ENCODE peak calls at places on chromosomes 16 and 17, in nine cellular contexts. One of them, this sample, is unnamed.

GRCh38 chr16:57422026-57422944 is 17.7 kb downstream of the CCL17 start:
- DNase-seq in lower leg skin: no peak
- DNase-seq in WTC11: peak
- DNase-seq in ascending aorta: no peak
- DNase-seq in tibial nerve: peak
- DNase-seq in H9: peak
- DNase-seq in body of pancreas: peak
- DNase-seq in lung: no peak
- DNase-seq in left lung: no peak
- DNase-seq in this sample: peak

GRCh38 chr16:71792176-71792575 is 16.5 kb downstream of the AP1G1 start:
- DNase-seq in lung: no peak
- DNase-seq in H9: no peak
- DNase-seq in WTC11: no peak
- DNase-seq in body of pancreas: no peak
- DNase-seq in left lung: no peak
- DNase-seq in lower leg skin: no peak
- DNase-seq in tibial nerve: no peak
- DNase-seq in ascending aorta: no peak
- DNase-seq in this sample: no peak

GRCh38 chr16:10754941-10755340 is 11.3 kb downstream of the NUBP1 start:
- DNase-seq in ascending aorta: no peak
- DNase-seq in left lung: no peak
- DNase-seq in body of pancreas: no peak
- DNase-seq in lung: no peak
- DNase-seq in WTC11: no peak
- DNase-seq in H9: no peak
- DNase-seq in lower leg skin: no peak
- DNase-seq in tibial nerve: no peak
- DNase-seq in this sample: no peak

GRCh38 chr17:42565523-42566214 is 1.2 kb upstream of the MLX start:
- DNase-seq in body of pancreas: no peak
- DNase-seq in left lung: no peak
- DNase-seq in lung: no peak
- DNase-seq in lower leg skin: no peak
- DNase-seq in tibial nerve: no peak
- DNase-seq in H9: no peak
- DNase-seq in ascending aorta: no peak
- DNase-seq in WTC11: no peak
- DNase-seq in this sample: no peak

GRCh38 chr16:70686376-70687171 is 721 bp upstream of the MTSS2 start:
- DNase-seq in WTC11: no peak
- DNase-seq in tibial nerve: no peak
- DNase-seq in lung: no peak
- DNase-seq in H9: no peak
- DNase-seq in left lung: peak
- DNase-seq in lower leg skin: no peak
- DNase-seq in ascending aorta: no peak
- DNase-seq in body of pancreas: no peak
- DNase-seq in this sample: no peak

GRCh38 chr16:10866196-10866976 is 10.6 kb upstream of the CIITA start:
- DNase-seq in lung: no peak
- DNase-seq in left lung: no peak
- DNase-seq in body of pancreas: no peak
- DNase-seq in ascending aorta: no peak
- DNase-seq in tibial nerve: no peak
- DNase-seq in WTC11: no peak
- DNase-seq in lower leg skin: no peak
- DNase-seq in H9: no peak
- DNase-seq in this sample: peak

GRCh38 chr16:15907863-15908478 is 19.6 kb upstream of the CEP20 start:
- DNase-seq in lower leg skin: no peak
- DNase-seq in ascending aorta: no peak
- DNase-seq in tibial nerve: no peak
- DNase-seq in WTC11: peak
- DNase-seq in left lung: no peak
- DNase-seq in body of pancreas: no peak
- DNase-seq in lung: peak
- DNase-seq in H9: peak
- DNase-seq in this sample: no peak

GRCh38 chr16:73713301-73713700 is 583.3 kb upstream of the PSMD7 start:
- DNase-seq in body of pancreas: no peak
- DNase-seq in WTC11: no peak
- DNase-seq in H9: no peak
- DNase-seq in tibial nerve: no peak
- DNase-seq in ascending aorta: no peak
- DNase-seq in lower leg skin: no peak
- DNase-seq in left lung: no peak
- DNase-seq in lung: no peak
- DNase-seq in this sample: peak

GRCh38 chr17:18981642-18982424 is 22.7 kb downstream of the FAM83G start:
- DNase-seq in WTC11: no peak
- DNase-seq in ascending aorta: no peak
- DNase-seq in H9: no peak
- DNase-seq in lower leg skin: no peak
- DNase-seq in lung: no peak
- DNase-seq in left lung: peak
- DNase-seq in body of pancreas: peak
- DNase-seq in tibial nerve: no peak
- DNase-seq in this sample: no peak

GRCh38 chr16:46728804-46729203 is 19.3 kb downstream of the MYLK3 start:
- DNase-seq in H9: no peak
- DNase-seq in WTC11: no peak
- DNase-seq in tibial nerve: no peak
- DNase-seq in left lung: no peak
- DNase-seq in lower leg skin: peak
- DNase-seq in body of pancreas: no peak
- DNase-seq in ascending aorta: no peak
- DNase-seq in lung: no peak
- DNase-seq in this sample: no peak
- TF ChIP-seq CTCF in H9: no peak
- TF ChIP-seq CTCF in WTC11: no peak
- TF ChIP-seq CTCF in tibial nerve: no peak
- TF ChIP-seq CTCF in left lung: no peak
- TF ChIP-seq CTCF in lower leg skin: no peak
- TF ChIP-seq CTCF in body of pancreas: no peak
- TF ChIP-seq CTCF in ascending aorta: no peak
- TF ChIP-seq CTCF in lung: no peak
- TF ChIP-seq CTCF in this sample: no peak

DNA sequence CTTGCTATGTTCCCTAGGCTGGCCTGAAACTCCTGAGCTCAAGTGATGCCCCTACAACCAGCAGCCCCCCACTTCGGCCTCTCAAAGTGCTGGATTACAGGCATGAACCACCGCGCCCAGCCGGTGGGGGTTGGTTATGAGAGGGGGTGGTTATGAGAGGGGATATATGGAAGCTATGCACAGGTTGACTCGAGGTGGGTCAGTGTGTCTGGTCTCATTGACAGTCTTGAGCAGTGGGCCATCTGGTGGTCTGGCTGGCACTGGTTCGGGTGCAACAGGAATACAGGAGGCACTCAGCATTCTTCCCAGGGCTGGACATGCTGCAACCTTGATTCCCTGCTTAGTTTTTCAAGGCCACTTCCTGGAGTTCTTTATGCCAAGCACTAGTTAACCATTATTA is 5.6 kb upstream of the STX1B start:
- DNase-seq in left lung: no peak
- DNase-seq in tibial nerve: no peak
- DNase-seq in H9: no peak
- DNase-seq in ascending aorta: no peak
- DNase-seq in lower leg skin: no peak
- DNase-seq in lung: no peak
- DNase-seq in body of pancreas: peak
- DNase-seq in WTC11: no peak
- DNase-seq in this sample: no peak
- TF ChIP-seq CTCF in left lung: no peak
- TF ChIP-seq CTCF in tibial nerve: no peak
- TF ChIP-seq CTCF in H9: peak
- TF ChIP-seq CTCF in ascending aorta: no peak
- TF ChIP-seq CTCF in lower leg skin: no peak
- TF ChIP-seq CTCF in lung: no peak
- TF ChIP-seq CTCF in body of pancreas: no peak
- TF ChIP-seq CTCF in WTC11: no peak
- TF ChIP-seq CTCF in this sample: no peak

GRCh38 chr16:18805257-18805773 is 4.0 kb upstream of the ARL6IP1 start:
- DNase-seq in lower leg skin: no peak
- DNase-seq in lung: no peak
- DNase-seq in left lung: no peak
- DNase-seq in H9: no peak
- DNase-seq in body of pancreas: no peak
- DNase-seq in ascending aorta: no peak
- DNase-seq in tibial nerve: no peak
- DNase-seq in WTC11: no peak
- DNase-seq in this sample: no peak
- TF ChIP-seq CTCF in lower leg skin: no peak
- TF ChIP-seq CTCF in lung: no peak
- TF ChIP-seq CTCF in left lung: no peak
- TF ChIP-seq CTCF in H9: no peak
- TF ChIP-seq CTCF in body of pancreas: no peak
- TF ChIP-seq CTCF in ascending aorta: no peak
- TF ChIP-seq CTCF in tibial nerve: no peak
- TF ChIP-seq CTCF in WTC11: no peak
- TF ChIP-seq CTCF in this sample: no peak

DNA sequence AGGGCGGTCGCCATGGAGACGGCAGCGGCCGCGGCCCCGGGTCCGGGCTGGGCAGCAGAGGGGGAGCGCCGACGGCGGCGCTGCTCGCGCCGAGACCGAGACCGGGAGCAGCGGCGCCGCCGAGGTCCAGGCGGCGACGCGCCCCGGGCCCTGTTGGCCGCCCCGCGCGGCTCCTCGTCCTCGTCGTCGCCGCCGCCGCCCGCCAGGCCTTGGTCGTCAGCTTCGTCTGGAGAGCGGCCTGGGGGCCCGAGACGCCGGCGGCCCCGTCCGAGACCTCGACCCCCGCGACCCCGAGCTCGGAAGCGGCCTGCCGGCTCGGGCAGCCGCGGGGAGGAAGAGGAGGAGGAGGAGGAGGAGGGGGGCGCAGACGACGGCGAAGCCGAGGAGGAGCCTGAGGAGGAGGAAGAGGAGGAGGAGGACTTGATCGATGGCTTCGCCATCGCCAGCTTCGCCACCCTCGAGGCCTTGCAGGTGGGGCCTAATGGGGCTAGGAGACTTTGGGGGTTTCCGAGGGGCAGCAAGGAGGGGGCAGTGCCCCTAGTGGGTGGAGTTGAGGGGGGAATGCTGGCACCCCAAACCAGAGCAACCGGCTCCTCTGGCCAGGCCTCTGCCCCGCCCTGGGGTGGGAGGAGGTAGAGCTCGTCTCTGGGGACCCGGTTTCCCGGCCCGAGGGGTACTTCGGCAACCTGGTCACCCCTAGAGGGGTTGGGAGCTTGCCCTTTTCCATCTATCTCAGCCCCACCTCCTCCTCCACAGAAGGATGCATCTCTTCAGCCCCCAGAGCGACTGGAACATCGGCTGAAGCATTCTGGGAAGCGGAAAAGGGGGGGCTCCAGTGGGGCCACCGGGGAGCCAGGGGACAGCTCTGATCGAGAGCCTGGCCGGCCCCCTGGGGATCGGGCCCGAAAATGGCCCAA is 1.5 kb downstream of the FBRS start:
- DNase-seq in ascending aorta: no peak
- DNase-seq in body of pancreas: peak
- DNase-seq in WTC11: no peak
- DNase-seq in H9: no peak
- DNase-seq in left lung: peak
- DNase-seq in tibial nerve: no peak
- DNase-seq in lower leg skin: no peak
- DNase-seq in lung: no peak
- DNase-seq in this sample: no peak
- TF ChIP-seq CTCF in ascending aorta: no peak
- TF ChIP-seq CTCF in body of pancreas: no peak
- TF ChIP-seq CTCF in WTC11: no peak
- TF ChIP-seq CTCF in H9: no peak
- TF ChIP-seq CTCF in left lung: no peak
- TF ChIP-seq CTCF in tibial nerve: no peak
- TF ChIP-seq CTCF in lower leg skin: no peak
- TF ChIP-seq CTCF in lung: no peak
- TF ChIP-seq CTCF in this sample: no peak

GRCh38 chr17:79104898-79105600 is 30.4 kb downstream of the ENGASE start:
- DNase-seq in WTC11: no peak
- DNase-seq in left lung: no peak
- DNase-seq in body of pancreas: no peak
- DNase-seq in ascending aorta: no peak
- DNase-seq in lower leg skin: no peak
- DNase-seq in tibial nerve: no peak
- DNase-seq in H9: no peak
- DNase-seq in lung: no peak
- DNase-seq in this sample: no peak
- TF ChIP-seq CTCF in WTC11: no peak
- TF ChIP-seq CTCF in left lung: no peak
- TF ChIP-seq CTCF in body of pancreas: no peak
- TF ChIP-seq CTCF in ascending aorta: no peak
- TF ChIP-seq CTCF in lower leg skin: no peak
- TF ChIP-seq CTCF in tibial nerve: no peak
- TF ChIP-seq CTCF in H9: no peak
- TF ChIP-seq CTCF in lung: no peak
- TF ChIP-seq CTCF in this sample: no peak

DNA sequence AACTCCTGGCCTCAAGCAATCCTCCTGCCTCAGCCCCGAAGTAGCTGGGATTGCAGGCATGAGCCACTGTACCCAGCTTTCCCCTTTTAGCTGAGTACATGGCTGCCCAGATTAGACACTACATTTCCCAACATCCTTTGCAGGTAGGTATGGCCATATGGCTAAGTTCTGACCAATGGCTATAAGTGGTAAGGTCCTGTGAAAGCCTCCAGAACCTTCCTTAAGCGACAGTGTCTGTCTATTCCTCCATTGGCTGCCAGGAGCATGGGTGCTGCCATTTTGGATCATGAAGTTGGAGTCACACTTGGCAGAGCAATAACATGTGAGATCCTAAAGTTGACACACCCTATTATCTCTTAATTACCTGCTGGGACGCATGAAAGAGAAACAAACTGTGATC is 24.4 kb upstream of the CRHR1 start:
- DNase-seq in lower leg skin: no peak
- DNase-seq in body of pancreas: no peak
- DNase-seq in ascending aorta: no peak
- DNase-seq in H9: no peak
- DNase-seq in WTC11: no peak
- DNase-seq in left lung: no peak
- DNase-seq in lung: no peak
- DNase-seq in tibial nerve: no peak
- DNase-seq in this sample: no peak
- TF ChIP-seq CTCF in lower leg skin: no peak
- TF ChIP-seq CTCF in body of pancreas: no peak
- TF ChIP-seq CTCF in ascending aorta: no peak
- TF ChIP-seq CTCF in H9: no peak
- TF ChIP-seq CTCF in WTC11: no peak
- TF ChIP-seq CTCF in left lung: no peak
- TF ChIP-seq CTCF in lung: no peak
- TF ChIP-seq CTCF in tibial nerve: no peak
- TF ChIP-seq CTCF in this sample: no peak

DNA sequence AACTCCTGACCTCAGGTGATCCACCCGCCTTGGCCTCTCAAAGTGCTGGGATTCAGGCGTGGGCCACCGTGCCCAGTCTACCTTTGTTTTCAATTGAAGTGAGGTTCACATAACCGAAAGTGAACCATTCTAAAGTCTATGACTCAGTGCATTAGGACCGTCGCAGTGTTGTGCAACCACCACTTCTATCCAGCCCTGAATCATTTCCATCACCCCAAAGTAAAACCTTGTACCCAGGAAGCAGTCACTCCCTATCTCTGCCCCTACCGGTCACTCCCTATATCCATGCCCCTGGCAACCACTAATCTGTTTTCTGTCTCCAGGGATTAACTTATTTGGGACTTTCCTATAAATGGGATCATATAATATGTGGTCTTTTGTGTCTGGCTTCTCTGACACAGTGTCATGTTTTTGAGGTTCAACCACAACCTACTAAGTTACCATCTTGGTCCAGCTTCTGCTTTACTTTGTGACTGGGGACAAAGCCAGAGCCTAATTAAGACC is 28.3 kb upstream of the CDC42EP4 start:
- DNase-seq in lung: peak
- DNase-seq in lower leg skin: no peak
- DNase-seq in body of pancreas: no peak
- DNase-seq in H9: no peak
- DNase-seq in tibial nerve: no peak
- DNase-seq in WTC11: no peak
- DNase-seq in ascending aorta: no peak
- DNase-seq in left lung: no peak
- DNase-seq in this sample: peak
- TF ChIP-seq CTCF in lung: no peak
- TF ChIP-seq CTCF in lower leg skin: peak
- TF ChIP-seq CTCF in body of pancreas: no peak
- TF ChIP-seq CTCF in H9: no peak
- TF ChIP-seq CTCF in tibial nerve: peak
- TF ChIP-seq CTCF in WTC11: no peak
- TF ChIP-seq CTCF in ascending aorta: peak
- TF ChIP-seq CTCF in left lung: peak
- TF ChIP-seq CTCF in this sample: peak

This sample was measured in tibial artery.